ENCODE peak calls at places on chromosome 21, in eight cellular contexts. Z is esophagus muscularis mucosa, C is transverse colon, I is ovary, F is Peyer's patch, E is tibial nerve, U is stomach, G is K562. Q is an unnamed sample.

GRCh38 chr21:35102488-35103407 is 53.6 kb upstream of the RUNX1 start:
- DNase-seq in Z (no peak), C (peak; percentile 29), I (no peak), F (peak; percentile 72), E (peak; percentile 12), U (peak; percentile 27), G (peak; percentile 40), Q (peak; percentile 20)

GRCh38 chr21:26948194-26948593 is 18.7 kb downstream of the ADAMTS5 start:
- DNase-seq in Z (no peak), C (no peak), I (no peak), F (no peak), E (no peak), U (no peak), G (no peak), Q (no peak)

GRCh38 chr21:35525443-35525842 is 476.3 kb upstream of the RUNX1 start:
- DNase-seq in Z (no peak), C (no peak), I (no peak), F (peak; percentile 78), E (no peak), U (no peak), G (no peak), Q (no peak)

GRCh38 chr21:43603641-43604504 is 55.4 kb downstream of the HSF2BP start:
- DNase-seq in Z (no peak), C (no peak), I (no peak), F (no peak), E (no peak), U (no peak), G (no peak), Q (no peak)

GRCh38 chr21:30408782-30409494 is 13.1 kb downstream of the KRTAP13-1 start:
- DNase-seq in Z (no peak), C (peak; percentile 54), I (no peak), F (peak; percentile 52), E (no peak), U (peak; percentile 66), G (peak; percentile 9), Q (peak; percentile 59)

GRCh38 chr21:39523398-39523797 is 71.6 kb downstream of the SH3BGR start:
- DNase-seq in Z (no peak), C (peak; percentile 65), I (no peak), F (peak; percentile 55), E (no peak), U (peak; percentile 85), G (no peak), Q (peak; percentile 29)

GRCh38 chr21:25412090-25412489 is 195.2 kb downstream of the MRPL39 start:
- DNase-seq in Z (no peak), C (no peak), I (no peak), F (no peak), E (no peak), U (no peak), G (no peak), Q (no peak)

GRCh38 chr21:29145837-29146453 is 15.5 kb downstream of the MAP3K7CL start:
- DNase-seq in Z (no peak), C (no peak), I (no peak), F (no peak), E (no peak), U (no peak), G (no peak), Q (peak; percentile 36)

GRCh38 chr21:34313116-34313515 is 50.7 kb upstream of the KCNE2 start:
- DNase-seq in Z (no peak), C (no peak), I (no peak), F (no peak), E (no peak), U (no peak), G (no peak), Q (no peak)

GRCh38 chr21:43303240-43304178 is 123.4 kb downstream of the SIK1 start:
- DNase-seq in Z (no peak), C (no peak), I (no peak), F (no peak), E (no peak), U (no peak), G (peak; percentile 71), Q (no peak)

GRCh38 chr21:18743523-18743922 is 339.9 kb upstream of the TMPRSS15 start:
- DNase-seq in Z (no peak), C (no peak), I (no peak), F (no peak), E (no peak), U (no peak), G (no peak), Q (no peak)

GRCh38 chr21:36282568-36283230 is 37.3 kb upstream of the MORC3 start:
- DNase-seq in Z (no peak), C (no peak), I (no peak), F (no peak), E (no peak), U (no peak), G (no peak), Q (no peak)

GRCh38 chr21:34307991-34308532 is 55.7 kb upstream of the KCNE2 start:
- DNase-seq in Z (no peak), C (no peak), I (no peak), F (no peak), E (no peak), U (no peak), G (no peak), Q (no peak)

GRCh38 chr21:45132841-45133573 is 58.6 kb downstream of the ADARB1 start:
- DNase-seq in Z (no peak), C (no peak), I (no peak), F (no peak), E (peak; percentile 43), U (no peak), G (no peak), Q (no peak)
- TF ChIP-seq POLR2A in Z (no peak), C (no peak), I (no peak), F (no peak), E (no peak), U (no peak), G (no peak), Q (no peak)

DNA sequence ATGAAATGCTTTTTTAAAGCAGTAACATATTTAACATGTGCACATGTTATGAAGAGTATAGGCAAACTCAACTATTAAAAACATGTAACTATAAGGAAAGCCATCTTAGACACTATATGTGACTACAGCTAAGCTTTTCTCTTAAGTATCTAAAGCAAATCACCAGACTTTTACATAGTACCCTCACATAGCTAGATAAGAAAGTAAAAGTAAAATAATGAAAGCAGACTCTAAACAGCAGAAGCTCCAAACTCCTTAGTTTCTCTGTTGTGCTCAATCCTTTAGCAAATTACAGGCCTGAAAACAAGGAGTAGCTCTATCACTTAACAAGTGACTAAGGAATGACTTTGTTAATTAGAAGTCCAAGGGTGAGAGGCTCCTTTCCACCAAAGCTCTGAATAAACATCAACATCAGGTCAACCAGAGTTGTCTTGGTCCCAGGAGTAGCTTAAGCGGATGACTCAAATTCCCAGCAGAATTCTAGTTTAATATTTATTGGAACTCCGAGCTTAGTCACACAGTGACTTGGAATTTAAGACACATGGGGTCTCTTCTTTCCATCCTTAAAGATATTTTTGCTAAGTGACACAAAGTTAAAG is 6.0 kb downstream of the NRIP1 start:
- DNase-seq in Z (no peak), C (no peak), I (no peak), F (no peak), E (no peak), U (no peak), G (peak; percentile 25), Q (no peak)
- H3K4me1 ChIP-seq in Z (peaks cover 68% of the 10 kb centered on the region), C (peaks cover 93% of the 10 kb centered on the region), I (peaks cover 3% of the 10 kb centered on the region), F (peaks cover 9% of the 10 kb centered on the region), E (peaks cover 92% of the 10 kb centered on the region), U (peaks cover 47% of the 10 kb centered on the region), G (peaks cover 27% of the 10 kb centered on the region), Q (no peaks in the 10 kb centered on the region)

GRCh38 chr21:21384977-21385376 is 386.8 kb downstream of the NCAM2 start:
- DNase-seq in Z (no peak), C (no peak), I (no peak), F (no peak), E (no peak), U (no peak), G (no peak), Q (no peak)

GRCh38 chr21:21385404-21385803 is 387.2 kb downstream of the NCAM2 start:
- DNase-seq in Z (no peak), C (no peak), I (no peak), F (no peak), E (no peak), U (no peak), G (no peak), Q (no peak)

GRCh38 chr21:21383126-21383525 is 384.9 kb downstream of the NCAM2 start:
- DNase-seq in Z (no peak), C (no peak), I (no peak), F (no peak), E (no peak), U (no peak), G (no peak), Q (no peak)

GRCh38 chr21:21387891-21388290 is 389.7 kb downstream of the NCAM2 start:
- DNase-seq in Z (no peak), C (no peak), I (no peak), F (no peak), E (no peak), U (no peak), G (no peak), Q (no peak)
- TF ChIP-seq CTCF in Z (no peak), C (no peak), I (no peak), F (no peak), E (no peak), U (no peak), G (no peak), Q (no peak)

DNA sequence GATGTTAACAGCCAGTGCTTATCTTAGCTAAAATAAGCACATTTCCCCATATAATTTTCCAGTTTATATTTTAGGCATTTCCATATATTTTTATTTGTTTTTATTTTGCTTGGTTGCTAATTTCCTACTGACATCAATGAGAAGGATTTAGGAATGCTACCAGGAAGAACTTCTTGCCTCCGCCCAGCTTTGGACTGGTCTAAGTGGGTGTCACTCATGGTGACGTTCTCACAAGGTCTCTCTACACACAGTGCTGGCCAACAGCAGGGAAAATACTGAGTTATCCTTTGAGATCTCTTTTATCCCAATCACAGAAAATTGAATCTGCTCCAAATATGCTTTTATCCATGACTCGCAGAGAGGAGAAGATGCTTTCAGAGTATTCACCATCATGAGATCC is 13.2 kb downstream of the MX1 start:
- DNase-seq in Z (no peak), C (no peak), I (no peak), F (no peak), E (no peak), U (no peak), G (no peak), Q (no peak)
- TF ChIP-seq POLR2A in Z (no peak), C (no peak), I (no peak), F (no peak), E (no peak), U (no peak), G (no peak), Q (no peak)

DNA sequence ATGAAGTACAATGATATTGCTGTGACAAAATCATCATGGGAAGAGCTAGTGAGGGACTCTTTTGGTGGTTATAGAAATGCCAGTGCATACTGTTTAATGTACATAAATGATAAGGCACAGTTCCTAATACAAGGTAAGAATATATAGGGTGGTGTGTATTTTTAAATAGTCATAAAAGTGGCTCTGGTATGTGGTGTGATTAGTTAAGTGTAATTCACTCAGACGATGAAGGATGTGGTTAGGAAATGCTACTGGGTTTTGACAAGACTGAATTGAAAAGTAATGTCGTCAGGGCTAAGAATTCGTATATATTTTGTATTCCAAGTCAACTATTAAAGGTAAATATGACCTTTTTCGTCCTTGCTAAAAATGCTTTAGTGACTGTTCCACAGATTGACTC is 101.7 kb downstream of the USP25 start:
- DNase-seq in Z (no peak), C (no peak), I (no peak), F (no peak), E (no peak), U (no peak), G (no peak), Q (no peak)
- H3K4me1 ChIP-seq in Z (peaks cover 6% of the 10 kb centered on the region), C (peaks cover 7% of the 10 kb centered on the region), I (no peaks in the 10 kb centered on the region), F (no peaks in the 10 kb centered on the region), E (peaks cover 8% of the 10 kb centered on the region), U (no peaks in the 10 kb centered on the region), G (no peaks in the 10 kb centered on the region), Q (no peaks in the 10 kb centered on the region)

Q was measured in breast epithelium.